ENCODE peak calls at places on chromosomes 12 and 14, in ten cellular contexts. Z, W, R, K, Q, T, E, A, O and P are unnamed samples.

GRCh38 chr12:43836455-43836989 is 641 bp downstream of the TMEM117 start:
- DNase-seq in Z (no peak), W (no peak), R (peak; percentile 8), K (peak; percentile 56), Q (no peak), T (no peak), E (no peak), A (no peak), O (peak; percentile 27), P (no peak)

GRCh38 chr12:83827860-83828259 is 1084.7 kb downstream of the SLC6A15 start:
- DNase-seq in Z (no peak), W (no peak), R (no peak), K (no peak), Q (no peak), T (no peak), E (no peak), A (no peak), O (no peak), P (no peak)

GRCh38 chr12:29241821-29242591 is 92.9 kb downstream of the FAR2 start:
- DNase-seq in Z (no peak), W (no peak), R (no peak), K (peak; percentile 93), Q (no peak), T (no peak), E (no peak), A (no peak), O (peak; percentile 19), P (no peak)

GRCh38 chr14:45426685-45427282 is 173.8 kb upstream of the MIS18BP1 start:
- DNase-seq in Z (no peak), W (no peak), R (no peak), K (peak; percentile 49), Q (no peak), T (no peak), E (no peak), A (peak; percentile 3), O (peak; percentile 62), P (no peak)

GRCh38 chr12:105980048-105980447 is 158.7 kb downstream of the NUAK1 start:
- DNase-seq in Z (no peak), W (no peak), R (no peak), K (no peak), Q (no peak), T (no peak), E (no peak), A (no peak), O (no peak), P (no peak)

GRCh38 chr12:9843416-9843815 is 16.1 kb downstream of the KLRF1 start:
- DNase-seq in Z (no peak), W (no peak), R (no peak), K (peak; percentile 33), Q (no peak), T (no peak), E (no peak), A (no peak), O (peak; percentile 21), P (no peak)

GRCh38 chr14:91417983-91418386 is 365 bp upstream of the CCDC88C start:
- DNase-seq in Z (peak; percentile 71), W (no peak), R (peak; percentile 55), K (peak; percentile 45), Q (no peak), T (peak; percentile 56), E (peak; percentile 75), A (peak; percentile 74), O (no peak), P (peak; percentile 53)

GRCh38 chr14:68783408-68784297 is 9.2 kb downstream of the ZFP36L1 start:
- DNase-seq in Z (no peak), W (no peak), R (no peak), K (no peak), Q (no peak), T (no peak), E (no peak), A (no peak), O (no peak), P (no peak)

GRCh38 chr14:105532735-105533141 is 6.4 kb downstream of the TMEM121 start:
- DNase-seq in Z (peak; percentile 31), W (peak; percentile 33), R (no peak), K (peak; percentile 56), Q (peak; percentile 80), T (peak; percentile 43), E (no peak), A (peak; percentile 83), O (peak; percentile 53), P (no peak)

GRCh38 chr12:41624571-41624970 is 436.5 kb downstream of the PDZRN4 start:
- DNase-seq in Z (no peak), W (no peak), R (no peak), K (no peak), Q (no peak), T (no peak), E (no peak), A (no peak), O (peak; percentile 0), P (no peak)

GRCh38 chr12:54701940-54702592 is 53.9 kb upstream of the DCD start:
- DNase-seq in Z (no peak), W (no peak), R (no peak), K (peak; percentile 60), Q (peak; percentile 23), T (no peak), E (no peak), A (peak; percentile 42), O (peak; percentile 57), P (no peak)

GRCh38 chr14:38256358-38256840 is 506 bp upstream of the CLEC14A start:
- DNase-seq in Z (no peak), W (peak; percentile 4), R (no peak), K (no peak), Q (no peak), T (peak; percentile 41), E (peak; percentile 22), A (no peak), O (no peak), P (no peak)

GRCh38 chr12:40770781-40771180 is 78.5 kb downstream of the CNTN1 start:
- DNase-seq in Z (no peak), W (no peak), R (no peak), K (no peak), Q (no peak), T (no peak), E (no peak), A (no peak), O (no peak), P (no peak)

GRCh38 chr14:67453575-67454300 is 34.8 kb downstream of the TMEM229B start:
- DNase-seq in Z (no peak), W (no peak), R (no peak), K (no peak), Q (no peak), T (no peak), E (no peak), A (no peak), O (no peak), P (no peak)

GRCh38 chr14:43651185-43651787 is 855.8 kb downstream of the FSCB start:
- DNase-seq in Z (no peak), W (no peak), R (no peak), K (no peak), Q (no peak), T (no peak), E (no peak), A (no peak), O (no peak), P (no peak)